ENCODE peak calls at places on chromosomes 1 and 21, in nine cellular contexts. O, R, N, C, H, Q, T, M and V are unnamed samples. For H3K27me3, the result is how much of the 10 kb centered on the place peaks cover.

GRCh38 chr1:154441241-154441888 is 36.2 kb downstream of the IL6R start:
- DNase-seq in R (no peak), M (no peak), O (no peak), H (no peak), N (peak), C (peak), Q (no peak), T (no peak), V (no peak)

GRCh38 chr1:176989023-176989422 is 175.5 kb downstream of the ASTN1 start:
- DNase-seq in Q (no peak), M (no peak), N (no peak), T (no peak), H (no peak), R (no peak), C (no peak), O (no peak), V (peak)

GRCh38 chr21:45551816-45552695 is 9.8 kb upstream of the SLC19A1 start:
- DNase-seq in Q (no peak), N (no peak), T (no peak), C (no peak), R (no peak), H (no peak), M (no peak), O (no peak), V (no peak)

GRCh38 chr1:24110642-24111263 is 1.2 kb downstream of the MYOM3 start:
- DNase-seq in R (no peak), T (no peak), C (peak), N (no peak), M (no peak), O (peak), Q (no peak), H (no peak), V (no peak)

GRCh38 chr1:168637350-168637991 is 61.1 kb downstream of the XCL1 start:
- DNase-seq in Q (peak), M (no peak), T (peak), O (no peak), N (no peak), H (no peak), R (no peak), C (no peak), V (peak)

GRCh38 chr1:56773341-56774066 is 45.7 kb downstream of the FYB2 start:
- DNase-seq in O (no peak), H (no peak), N (no peak), M (no peak), C (no peak), Q (no peak), R (no peak), T (no peak), V (peak)

GRCh38 chr1:202134645-202135172 is 9.8 kb downstream of the ARL8A start:
- DNase-seq in N (no peak), R (no peak), M (no peak), T (no peak), O (peak), Q (no peak), H (no peak), C (no peak), V (no peak)

GRCh38 chr1:21397813-21398188 is 42.1 kb upstream of the NBPF3 start:
- DNase-seq in Q (no peak), M (no peak), O (no peak), H (peak), C (peak), N (peak), T (no peak), R (no peak), V (no peak)

GRCh38 chr1:181021811-181022434 is 747 bp downstream of the STX6 start:
- DNase-seq in H (peak), O (peak), R (peak), M (peak), T (peak), N (peak), C (peak), Q (no peak), V (peak)

GRCh38 chr1:44421374-44422028 is 16.4 kb downstream of the RNF220 start:
- DNase-seq in H (no peak), T (no peak), Q (no peak), O (no peak), M (no peak), R (no peak), N (no peak), C (no peak), V (peak)
- H3K27me3 ChIP-seq in H (half or more), T (half or more), Q (under half), O (under half), M (under half), R (half or more), N (under half), C (under half), V (under half)

GRCh38 chr21:33019516-33019884 is 6.2 kb upstream of the OLIG2 start:
- DNase-seq in Q (no peak), O (no peak), N (no peak), M (no peak), T (no peak), R (no peak), C (no peak), H (no peak), V (no peak)

GRCh38 chr21:33019885-33020557 is 5.7 kb upstream of the OLIG2 start:
- DNase-seq in M (no peak), T (no peak), H (no peak), C (no peak), O (no peak), N (no peak), R (no peak), Q (no peak), V (no peak)

GRCh38 chr21:33021667-33022066 is 4.1 kb upstream of the OLIG2 start:
- DNase-seq in O (no peak), Q (no peak), N (no peak), M (no peak), C (no peak), T (no peak), H (no peak), R (no peak), V (no peak)

GRCh38 chr21:33021150-33021549 is 4.6 kb upstream of the OLIG2 start:
- DNase-seq in C (no peak), M (no peak), R (no peak), N (no peak), Q (no peak), T (no peak), H (no peak), O (no peak), V (no peak)

DNA sequence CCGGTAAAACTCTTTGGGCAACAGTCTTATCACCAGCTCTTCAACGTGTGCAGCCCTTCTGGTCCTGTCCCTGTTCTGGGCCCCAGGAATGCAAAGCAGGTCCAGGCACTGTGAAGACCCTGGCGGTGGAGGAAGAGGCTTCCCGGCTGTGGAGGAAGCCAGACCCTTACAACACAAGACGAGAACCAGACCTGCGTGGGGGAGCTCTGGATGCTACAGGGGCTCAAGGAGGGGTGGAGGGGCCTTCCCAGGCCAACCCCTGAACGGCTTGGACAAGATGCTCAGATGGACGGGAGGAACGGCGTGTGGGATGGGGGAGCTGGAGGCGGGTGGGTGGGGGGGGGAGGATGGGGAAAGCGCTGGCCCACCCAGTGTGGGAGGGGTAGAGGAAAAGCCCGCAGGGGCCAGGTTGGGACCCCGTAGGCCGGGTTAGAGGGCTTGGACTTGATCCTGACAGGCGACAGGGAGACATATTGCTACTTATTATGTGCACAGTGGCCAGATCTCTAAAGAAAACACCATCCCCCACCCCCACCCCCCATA is 5.1 kb upstream of the OLIG2 start:
- DNase-seq in M (no peak), T (no peak), Q (no peak), H (no peak), O (no peak), R (no peak), C (no peak), N (no peak), V (no peak)
- H3K27me3 ChIP-seq in M (half or more), T (half or more), Q (under half), H (half or more), O (under half), R (half or more), C (under half), N (half or more), V (half or more)

DNA sequence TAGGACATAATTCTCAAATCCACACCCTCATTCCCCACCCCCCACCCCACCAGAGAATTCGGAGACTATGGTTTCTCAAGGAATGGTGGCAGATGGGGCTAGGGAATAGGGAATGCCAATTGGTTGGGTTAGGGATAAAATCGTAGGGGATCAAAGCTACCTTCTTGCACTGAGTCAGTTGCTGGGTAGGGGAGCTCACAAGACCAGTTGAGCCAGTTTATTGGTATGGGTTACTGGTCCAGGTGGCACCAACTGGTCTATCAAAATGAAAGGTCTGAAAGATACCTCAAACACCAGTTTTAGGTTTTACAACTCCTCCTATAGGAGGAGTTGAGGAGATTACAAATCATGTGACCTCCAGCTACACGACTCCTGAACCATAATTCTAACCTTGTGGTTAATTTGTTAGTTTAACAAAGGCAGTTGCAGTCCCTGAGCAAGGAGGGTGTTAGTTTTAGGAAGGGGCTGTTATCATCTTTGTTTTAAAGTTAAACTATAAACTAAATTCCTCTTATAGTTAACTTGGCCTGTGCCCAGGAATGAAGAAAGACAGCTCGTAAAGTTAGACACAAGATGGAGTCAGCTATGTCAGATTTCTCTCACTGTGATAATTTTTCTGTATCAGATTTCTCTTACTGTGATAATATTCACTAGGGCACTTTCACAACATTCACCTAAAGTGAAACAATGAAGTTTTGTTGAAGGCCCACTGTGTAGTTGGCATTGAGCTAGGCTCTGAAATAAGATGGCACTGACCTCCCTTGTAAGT is 2.5 kb downstream of the SHISAL2A start:
- DNase-seq in R (no peak), H (no peak), N (peak), C (no peak), O (no peak), M (no peak), T (no peak), Q (no peak), V (peak)
- H3K27me3 ChIP-seq in R (under half), H (under half), N (under half), C (under half), O (under half), M (under half), T (under half), Q (under half), V (under half)

DNA sequence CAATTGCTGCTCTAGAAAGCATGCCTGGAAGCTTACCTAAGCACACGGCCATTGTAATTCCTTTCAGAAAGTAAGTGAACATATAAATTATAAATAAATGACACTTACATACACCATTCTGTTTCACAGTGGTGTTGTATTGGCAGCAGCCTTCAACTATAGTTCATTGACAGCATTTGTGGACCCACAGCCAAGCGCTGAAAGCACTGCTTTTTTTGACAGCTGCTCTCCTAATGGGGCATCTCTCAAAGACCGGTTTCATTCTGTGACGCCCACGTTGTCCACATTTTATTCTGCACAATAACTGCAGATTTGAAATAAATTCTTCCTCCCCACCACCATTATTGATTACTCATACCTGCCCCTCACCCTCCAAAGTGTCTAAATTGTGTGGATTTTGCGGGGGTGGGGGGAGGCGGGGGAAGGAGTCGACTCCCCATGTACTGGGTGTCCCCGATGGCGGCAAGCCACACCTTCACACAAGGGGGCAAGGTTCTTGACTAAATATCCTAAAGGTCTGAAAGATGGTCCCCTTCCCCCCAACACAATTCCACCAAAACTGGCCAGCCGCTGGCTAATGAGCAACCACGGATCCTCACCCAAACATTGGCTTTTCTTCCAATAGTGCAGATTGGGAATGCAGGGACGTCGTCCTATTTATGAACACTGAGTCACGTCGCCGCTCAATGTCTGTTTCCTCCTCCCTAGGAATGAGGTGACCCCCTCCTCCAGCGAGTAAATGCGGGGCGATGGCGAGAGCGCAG is 1.1 kb downstream of the RCAN1 start:
- DNase-seq in C (no peak), R (no peak), H (no peak), N (peak), Q (no peak), M (no peak), O (no peak), T (no peak), V (peak)
- H3K27me3 ChIP-seq in C (under half), R (under half), H (under half), N (under half), Q (under half), M (under half), O (under half), T (under half), V (under half)

GRCh38 chr1:37325509-37326437 is 148.6 kb upstream of the ZC3H12A start:
- DNase-seq in C (no peak), N (no peak), T (no peak), H (no peak), O (no peak), R (no peak), M (no peak), Q (no peak), V (no peak)
- H3K27me3 ChIP-seq in C (under half), N (under half), T (under half), H (under half), O (under half), R (under half), M (under half), Q (under half), V (under half)

GRCh38 chr21:34255073-34255472 is 108.7 kb upstream of the KCNE2 start:
- DNase-seq in O (no peak), C (no peak), M (no peak), R (no peak), H (no peak), N (no peak), T (no peak), Q (no peak), V (no peak)
- H3K27me3 ChIP-seq in O (under half), C (under half), M (under half), R (under half), H (under half), N (under half), T (under half), Q (under half), V (under half)